ENCODE peak calls at places on chromosome 13, in seven cellular contexts. N, O, F, D, T, Q and W are unnamed samples.

GRCh38 chr13:51342706-51343105 is 3.2 kb downstream of the SERPINE3 start:
- DNase-seq in T (no peak), N (no peak), O (no peak), F (no peak), Q (no peak), D (no peak), W (no peak)

GRCh38 chr13:81487151-81487550 is 1146.2 kb upstream of the SPRY2 start:
- DNase-seq in N (peak; percentile 1), D (peak; percentile 14), O (peak; percentile 35), T (no peak), Q (peak; percentile 24), F (peak; percentile 15), W (no peak)

GRCh38 chr13:38686635-38687245 is at the start of gene FREM2:
- DNase-seq in F (peak; percentile 91), D (no peak), N (no peak), Q (no peak), T (no peak), O (no peak), W (peak; percentile 21)

GRCh38 chr13:51192348-51192747 is 29.9 kb upstream of the FAM124A start:
- DNase-seq in Q (no peak), O (no peak), F (no peak), D (no peak), N (no peak), T (no peak), W (no peak)

GRCh38 chr13:25415196-25415595 is 43.4 kb downstream of the ATP8A2 start:
- DNase-seq in N (no peak), O (no peak), T (no peak), D (no peak), Q (no peak), F (no peak), W (no peak)

GRCh38 chr13:54029226-54029625 is 1000.6 kb downstream of the OLFM4 start:
- DNase-seq in T (peak; percentile 21), N (no peak), F (peak; percentile 13), Q (no peak), O (no peak), D (no peak), W (peak; percentile 32)

GRCh38 chr13:34002141-34002540 is 184.2 kb downstream of the RFC3 start:
- DNase-seq in N (no peak), D (no peak), F (no peak), T (no peak), O (no peak), Q (no peak), W (no peak)

GRCh38 chr13:100508996-100509395 is 79.6 kb downstream of the GGACT start:
- DNase-seq in N (no peak), O (no peak), Q (no peak), F (no peak), D (no peak), T (no peak), W (no peak)

GRCh38 chr13:20997301-20998061 is 63.9 kb downstream of the LATS2 start:
- DNase-seq in T (no peak), Q (no peak), N (no peak), O (no peak), F (peak; percentile 19), D (no peak), W (no peak)

GRCh38 chr13:110275931-110276552 is 30.9 kb downstream of the COL4A1 start:
- DNase-seq in O (no peak), D (no peak), Q (no peak), T (no peak), F (no peak), N (no peak), W (no peak)

GRCh38 chr13:26327905-26328304 is 74.0 kb downstream of the CDK8 start:
- DNase-seq in T (no peak), D (no peak), F (no peak), Q (no peak), N (no peak), O (no peak), W (no peak)

GRCh38 chr13:30619731-30620130 is 2.0 kb downstream of the USPL1 start:
- DNase-seq in F (no peak), Q (peak; percentile 37), D (peak; percentile 42), T (no peak), O (no peak), N (no peak), W (peak; percentile 3)

GRCh38 chr13:76707360-76707759 is 178.8 kb downstream of the KCTD12 start:
- DNase-seq in O (no peak), Q (no peak), T (no peak), D (no peak), N (no peak), F (no peak), W (no peak)

GRCh38 chr13:76711515-76712182 is 174.6 kb downstream of the KCTD12 start:
- DNase-seq in D (no peak), Q (no peak), F (no peak), O (no peak), N (no peak), T (no peak), W (no peak)

GRCh38 chr13:76709851-76710250 is 176.4 kb downstream of the KCTD12 start:
- DNase-seq in F (no peak), Q (no peak), O (no peak), D (no peak), N (no peak), T (no peak), W (no peak)

GRCh38 chr13:76703621-76704020 is 182.6 kb downstream of the KCTD12 start:
- DNase-seq in F (no peak), D (no peak), N (no peak), O (no peak), Q (no peak), T (no peak), W (no peak)

DNA sequence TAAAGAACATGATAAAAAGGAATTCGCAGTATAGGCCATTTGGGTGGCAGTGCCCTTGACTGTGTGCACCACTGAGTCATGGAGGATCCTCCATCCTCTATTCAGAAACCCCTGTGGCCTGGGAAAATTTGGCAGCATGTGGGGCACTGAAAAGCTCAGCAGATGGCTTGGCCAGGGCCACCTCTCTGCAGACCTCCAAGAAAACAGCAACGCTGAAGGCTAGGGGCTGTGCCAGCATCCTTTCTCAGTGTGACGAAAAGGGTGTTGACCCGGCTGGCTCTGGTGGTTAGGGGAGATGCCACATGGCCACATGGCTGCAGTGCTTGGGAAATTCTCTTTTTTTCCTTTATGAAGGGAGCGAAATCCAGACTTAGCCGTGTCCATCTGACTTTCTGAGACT is 178.1 kb downstream of the KCTD12 start:
- DNase-seq in D (no peak), N (no peak), T (no peak), Q (no peak), O (no peak), F (no peak), W (no peak)
- TF ChIP-seq JUND in D (no peak), N (no peak), T (no peak), Q (no peak), O (no peak), F (no peak), W (no peak)

GRCh38 chr13:76387561-76387960 is 498.6 kb downstream of the KCTD12 start:
- DNase-seq in T (no peak), D (no peak), Q (no peak), O (no peak), F (no peak), N (no peak), W (no peak)

GRCh38 chr13:76380436-76381065 is 505.7 kb downstream of the KCTD12 start:
- DNase-seq in O (no peak), D (no peak), N (no peak), F (no peak), Q (no peak), T (no peak), W (no peak)

GRCh38 chr13:76386316-76386715 is 499.9 kb downstream of the KCTD12 start:
- DNase-seq in O (no peak), N (no peak), T (no peak), Q (no peak), F (no peak), D (no peak), W (no peak)

GRCh38 chr13:76385606-76386005 is 500.6 kb downstream of the KCTD12 start:
- DNase-seq in F (no peak), O (no peak), N (no peak), D (no peak), T (no peak), Q (no peak), W (no peak)

DNA sequence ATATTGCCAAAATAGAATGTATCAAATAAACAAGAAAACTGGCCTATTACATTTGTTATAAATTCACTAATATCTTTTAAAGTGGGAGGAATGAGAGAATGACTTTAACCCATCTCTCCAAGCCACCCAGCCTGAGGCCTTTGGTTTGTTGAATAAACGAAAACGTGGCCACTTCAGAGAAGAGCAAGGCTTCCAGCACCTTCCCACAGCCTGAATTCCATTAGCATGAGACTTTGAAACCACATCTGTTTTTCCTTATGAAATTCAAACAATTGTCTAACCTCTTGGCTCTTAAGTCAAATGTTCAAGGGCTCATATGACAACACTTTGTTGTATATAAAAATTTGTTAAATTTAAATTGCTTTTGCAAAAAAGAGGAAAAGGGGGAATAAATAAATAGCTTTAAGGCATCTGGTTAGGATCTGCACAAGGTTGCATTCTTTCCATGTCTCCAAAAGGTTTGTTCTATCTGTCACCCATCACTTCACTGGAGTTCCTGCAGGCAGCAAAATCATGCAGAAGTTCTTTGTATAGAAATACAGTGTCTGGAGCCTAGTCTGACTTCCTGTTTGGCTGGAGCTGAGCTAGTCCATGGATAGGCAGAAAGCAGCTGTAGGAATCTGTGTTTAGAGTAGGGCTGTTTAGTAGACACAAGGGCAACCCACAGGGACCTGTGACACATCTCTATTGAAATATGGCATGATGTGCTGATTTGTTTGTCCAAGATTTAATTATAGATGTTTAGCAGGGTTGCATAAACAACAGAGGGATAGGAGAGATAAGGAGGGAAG is 502.3 kb downstream of the KCTD12 start:
- DNase-seq in D (no peak), O (no peak), T (no peak), Q (no peak), F (no peak), N (peak; percentile 36), W (no peak)
- TF ChIP-seq JUND in D (no peak), O (no peak), T (no peak), Q (no peak), F (no peak), N (peak; percentile 42), W (no peak)

DNA sequence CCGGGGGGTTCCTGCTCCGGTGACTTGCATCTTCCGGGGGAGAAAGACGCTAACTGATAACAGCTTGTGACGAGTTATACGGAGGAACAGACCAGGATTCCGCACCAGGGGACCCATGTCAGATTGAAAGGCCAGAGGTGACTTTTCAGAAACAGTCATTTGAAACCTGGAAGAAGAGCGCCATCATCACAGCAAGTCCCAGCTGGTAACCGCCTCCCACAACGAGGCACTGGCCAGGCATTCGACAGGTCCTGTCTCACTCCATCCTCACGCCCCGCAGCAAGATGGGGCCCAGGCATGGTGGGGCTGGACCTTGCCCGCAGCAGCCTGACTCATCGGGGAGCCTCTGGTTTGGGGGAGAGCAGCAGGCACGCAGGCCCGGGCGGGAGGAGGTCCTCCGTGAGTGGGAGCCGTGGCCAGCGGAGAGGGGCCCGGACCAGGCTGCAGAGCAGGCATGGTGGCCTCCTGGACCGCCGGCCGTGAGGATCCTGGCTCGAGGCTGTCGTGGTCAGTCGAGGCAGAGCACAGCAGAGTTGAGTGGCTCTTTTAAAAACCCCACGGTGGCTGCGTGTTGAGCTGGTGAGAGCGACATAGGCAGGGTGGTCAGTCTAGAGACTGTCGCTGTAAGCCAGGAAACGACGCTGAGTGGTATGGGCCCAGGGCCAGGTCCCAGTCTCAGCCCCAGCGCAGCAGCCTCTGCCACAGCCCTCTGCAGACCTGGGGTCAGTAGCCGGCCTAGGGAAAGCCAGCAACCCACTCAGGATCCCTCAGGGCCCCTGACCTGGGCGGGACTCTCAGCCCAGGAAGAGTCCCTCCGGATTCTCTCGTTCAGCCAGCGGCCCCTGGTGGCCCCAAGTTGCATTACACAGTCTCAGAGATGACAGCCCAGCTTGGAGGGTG is 94.9 kb upstream of the MCF2L start:
- DNase-seq in N (peak; percentile 93), F (peak; percentile 33), Q (peak; percentile 67), O (peak; percentile 48), T (no peak), D (peak; percentile 75), W (peak; percentile 81)
- TF ChIP-seq JUND in N (no peak), F (no peak), Q (no peak), O (no peak), T (no peak), D (no peak), W (no peak)

GRCh38 chr13:67366533-67366932 is 136.4 kb upstream of the PCDH9 start:
- DNase-seq in T (no peak), N (no peak), D (no peak), O (peak; percentile 1), F (no peak), Q (no peak), W (peak; percentile 20)
- TF ChIP-seq JUND in T (no peak), N (no peak), D (no peak), O (no peak), F (no peak), Q (no peak), W (no peak)